ENCODE peak calls at places on chromosomes 7 and 10, in seven cellular contexts. One of them, this sample, is unnamed.

GRCh38 chr10:32244421-32245207 is 102.3 kb downstream of the EPC1 start:
- DNase-seq in astrocyte of the spinal cord: no peak
- DNase-seq in skeletal muscle cell: no peak
- DNase-seq in GM12878: no peak
- DNase-seq in CD8-positive, alpha-beta memory T cell: no peak
- DNase-seq in CD4-positive, alpha-beta memory T cell: no peak
- DNase-seq in mesenchymal stem cell: no peak
- DNase-seq in this sample: no peak

GRCh38 chr7:18541189-18541870 is 45.8 kb downstream of the HDAC9 start:
- DNase-seq in astrocyte of the spinal cord: peak
- DNase-seq in skeletal muscle cell: no peak
- DNase-seq in GM12878: no peak
- DNase-seq in CD8-positive, alpha-beta memory T cell: no peak
- DNase-seq in CD4-positive, alpha-beta memory T cell: no peak
- DNase-seq in mesenchymal stem cell: peak
- DNase-seq in this sample: peak

GRCh38 chr10:71094712-71095390 is 117.5 kb upstream of the UNC5B start:
- DNase-seq in astrocyte of the spinal cord: no peak
- DNase-seq in skeletal muscle cell: no peak
- DNase-seq in GM12878: no peak
- DNase-seq in CD8-positive, alpha-beta memory T cell: no peak
- DNase-seq in CD4-positive, alpha-beta memory T cell: no peak
- DNase-seq in mesenchymal stem cell: no peak
- DNase-seq in this sample: no peak

GRCh38 chr10:61752111-61753011 is 89.6 kb downstream of the CABCOCO1 start:
- DNase-seq in astrocyte of the spinal cord: peak
- DNase-seq in skeletal muscle cell: no peak
- DNase-seq in GM12878: no peak
- DNase-seq in CD8-positive, alpha-beta memory T cell: no peak
- DNase-seq in CD4-positive, alpha-beta memory T cell: peak
- DNase-seq in mesenchymal stem cell: peak
- DNase-seq in this sample: no peak

GRCh38 chr7:19112290-19113000 is 5.0 kb downstream of the TWIST1 start:
- DNase-seq in astrocyte of the spinal cord: peak
- DNase-seq in skeletal muscle cell: no peak
- DNase-seq in GM12878: no peak
- DNase-seq in CD8-positive, alpha-beta memory T cell: no peak
- DNase-seq in CD4-positive, alpha-beta memory T cell: no peak
- DNase-seq in mesenchymal stem cell: peak
- DNase-seq in this sample: peak

GRCh38 chr7:1850976-1851571 is 181.0 kb downstream of the ELFN1 start:
- DNase-seq in astrocyte of the spinal cord: no peak
- DNase-seq in skeletal muscle cell: no peak
- DNase-seq in GM12878: no peak
- DNase-seq in CD8-positive, alpha-beta memory T cell: no peak
- DNase-seq in CD4-positive, alpha-beta memory T cell: no peak
- DNase-seq in mesenchymal stem cell: no peak
- DNase-seq in this sample: no peak

GRCh38 chr7:3436746-3437145 is 135.7 kb downstream of the SDK1 start:
- DNase-seq in astrocyte of the spinal cord: peak
- DNase-seq in skeletal muscle cell: peak
- DNase-seq in GM12878: no peak
- DNase-seq in CD8-positive, alpha-beta memory T cell: no peak
- DNase-seq in CD4-positive, alpha-beta memory T cell: no peak
- DNase-seq in mesenchymal stem cell: peak
- DNase-seq in this sample: no peak

GRCh38 chr10:100562806-100563293 is 27.1 kb downstream of the HIF1AN start:
- DNase-seq in astrocyte of the spinal cord: peak
- DNase-seq in skeletal muscle cell: peak
- DNase-seq in GM12878: no peak
- DNase-seq in CD8-positive, alpha-beta memory T cell: no peak
- DNase-seq in CD4-positive, alpha-beta memory T cell: peak
- DNase-seq in mesenchymal stem cell: peak
- DNase-seq in this sample: no peak

GRCh38 chr7:140607441-140607989 is 33.1 kb downstream of the DENND2A start:
- DNase-seq in astrocyte of the spinal cord: peak
- DNase-seq in skeletal muscle cell: no peak
- DNase-seq in GM12878: no peak
- DNase-seq in CD8-positive, alpha-beta memory T cell: no peak
- DNase-seq in CD4-positive, alpha-beta memory T cell: no peak
- DNase-seq in mesenchymal stem cell: peak
- DNase-seq in this sample: no peak

GRCh38 chr7:150986099-150986512 is 4.7 kb upstream of the NOS3 start:
- DNase-seq in astrocyte of the spinal cord: peak
- DNase-seq in skeletal muscle cell: no peak
- DNase-seq in GM12878: no peak
- DNase-seq in CD8-positive, alpha-beta memory T cell: peak
- DNase-seq in CD4-positive, alpha-beta memory T cell: peak
- DNase-seq in mesenchymal stem cell: peak
- DNase-seq in this sample: peak

GRCh38 chr10:58081353-58081752 is 186.3 kb downstream of the IPMK start:
- DNase-seq in astrocyte of the spinal cord: peak
- DNase-seq in skeletal muscle cell: no peak
- DNase-seq in GM12878: no peak
- DNase-seq in CD8-positive, alpha-beta memory T cell: no peak
- DNase-seq in CD4-positive, alpha-beta memory T cell: no peak
- DNase-seq in mesenchymal stem cell: no peak
- DNase-seq in this sample: no peak

GRCh38 chr7:134905375-134905774 is 80.9 kb upstream of the AGBL3 start:
- DNase-seq in astrocyte of the spinal cord: peak
- DNase-seq in skeletal muscle cell: peak
- DNase-seq in GM12878: no peak
- DNase-seq in CD8-positive, alpha-beta memory T cell: no peak
- DNase-seq in CD4-positive, alpha-beta memory T cell: no peak
- DNase-seq in mesenchymal stem cell: peak
- DNase-seq in this sample: no peak

GRCh38 chr7:50463035-50463434 is 12.9 kb upstream of the FIGNL1 start:
- DNase-seq in astrocyte of the spinal cord: no peak
- DNase-seq in skeletal muscle cell: no peak
- DNase-seq in GM12878: no peak
- DNase-seq in CD8-positive, alpha-beta memory T cell: no peak
- DNase-seq in CD4-positive, alpha-beta memory T cell: no peak
- DNase-seq in mesenchymal stem cell: no peak
- DNase-seq in this sample: no peak

GRCh38 chr10:86966008-86966654 is 2.2 kb upstream of the ADIRF start:
- DNase-seq in astrocyte of the spinal cord: no peak
- DNase-seq in skeletal muscle cell: no peak
- DNase-seq in GM12878: peak
- DNase-seq in CD8-positive, alpha-beta memory T cell: no peak
- DNase-seq in CD4-positive, alpha-beta memory T cell: no peak
- DNase-seq in mesenchymal stem cell: no peak
- DNase-seq in this sample: no peak

GRCh38 chr10:11576092-11576809 is 35.2 kb downstream of the USP6NL start:
- DNase-seq in astrocyte of the spinal cord: no peak
- DNase-seq in skeletal muscle cell: no peak
- DNase-seq in GM12878: no peak
- DNase-seq in CD8-positive, alpha-beta memory T cell: no peak
- DNase-seq in CD4-positive, alpha-beta memory T cell: no peak
- DNase-seq in mesenchymal stem cell: no peak
- DNase-seq in this sample: no peak

GRCh38 chr10:34801066-34801738 is 13.9 kb downstream of the PARD3 start:
- DNase-seq in astrocyte of the spinal cord: no peak
- DNase-seq in skeletal muscle cell: no peak
- DNase-seq in GM12878: no peak
- DNase-seq in CD8-positive, alpha-beta memory T cell: no peak
- DNase-seq in CD4-positive, alpha-beta memory T cell: no peak
- DNase-seq in mesenchymal stem cell: no peak
- DNase-seq in this sample: no peak

GRCh38 chr7:69445549-69445948 is 152.7 kb upstream of the AUTS2 start:
- DNase-seq in astrocyte of the spinal cord: no peak
- DNase-seq in skeletal muscle cell: no peak
- DNase-seq in GM12878: no peak
- DNase-seq in CD8-positive, alpha-beta memory T cell: no peak
- DNase-seq in CD4-positive, alpha-beta memory T cell: no peak
- DNase-seq in mesenchymal stem cell: no peak
- DNase-seq in this sample: no peak

GRCh38 chr7:129781128-129781855 is 169.8 kb downstream of the NRF1 start:
- DNase-seq in astrocyte of the spinal cord: no peak
- DNase-seq in skeletal muscle cell: no peak
- DNase-seq in GM12878: no peak
- DNase-seq in CD8-positive, alpha-beta memory T cell: peak
- DNase-seq in CD4-positive, alpha-beta memory T cell: no peak
- DNase-seq in mesenchymal stem cell: no peak
- DNase-seq in this sample: peak

GRCh38 chr7:73985737-73986141 is 42.2 kb upstream of the ELN start:
- DNase-seq in astrocyte of the spinal cord: no peak
- DNase-seq in skeletal muscle cell: no peak
- DNase-seq in GM12878: no peak
- DNase-seq in CD8-positive, alpha-beta memory T cell: no peak
- DNase-seq in CD4-positive, alpha-beta memory T cell: no peak
- DNase-seq in mesenchymal stem cell: no peak
- DNase-seq in this sample: no peak
- H3K4me3 ChIP-seq in astrocyte of the spinal cord: no peak
- H3K4me3 ChIP-seq in skeletal muscle cell: no peak
- H3K4me3 ChIP-seq in GM12878: no peak
- H3K4me3 ChIP-seq in CD8-positive, alpha-beta memory T cell: no peak
- H3K4me3 ChIP-seq in CD4-positive, alpha-beta memory T cell: no peak
- H3K4me3 ChIP-seq in mesenchymal stem cell: peak
- H3K4me3 ChIP-seq in this sample: no peak

DNA sequence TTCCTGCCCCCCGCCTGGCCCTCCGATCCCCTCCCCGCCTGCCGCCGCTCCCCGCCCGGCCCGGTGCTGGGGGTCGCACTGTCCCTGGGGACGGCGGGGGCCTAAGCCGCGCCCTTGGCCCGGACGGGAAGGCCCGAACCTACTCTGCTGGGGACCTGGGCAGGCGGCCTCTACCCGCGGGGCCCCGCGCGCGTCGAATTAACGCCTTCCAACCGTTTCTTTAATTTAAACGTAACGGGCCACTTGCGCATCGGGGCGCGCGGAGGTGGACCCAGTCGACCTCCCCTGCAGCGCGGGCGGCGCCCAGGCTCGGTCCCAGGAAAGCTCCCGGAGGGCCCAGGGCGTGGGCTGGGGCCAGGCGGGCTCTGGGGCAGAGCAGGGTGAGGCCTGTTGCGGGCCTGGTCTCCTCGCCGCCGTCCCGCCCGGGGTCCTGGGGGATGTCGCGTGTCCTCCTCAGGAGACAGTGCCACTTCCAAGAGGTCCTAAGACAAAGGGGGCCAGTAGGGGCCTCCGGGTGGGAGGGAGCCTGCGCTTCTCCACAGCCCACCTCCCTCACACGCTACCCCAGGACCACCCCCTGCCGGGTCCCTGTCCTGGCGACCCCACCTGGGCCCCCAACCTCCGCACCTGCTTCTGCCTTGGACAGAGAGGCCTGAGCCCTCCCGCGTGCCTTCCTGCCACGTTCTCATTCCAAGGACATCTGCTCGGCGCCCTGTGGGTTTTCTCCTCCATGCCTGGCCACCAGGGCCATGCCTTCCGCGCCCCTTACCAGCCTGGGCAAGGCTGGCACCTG is 658 bp upstream of the PTPRN2 start:
- DNase-seq in astrocyte of the spinal cord: no peak
- DNase-seq in skeletal muscle cell: no peak
- DNase-seq in GM12878: no peak
- DNase-seq in CD8-positive, alpha-beta memory T cell: no peak
- DNase-seq in CD4-positive, alpha-beta memory T cell: no peak
- DNase-seq in mesenchymal stem cell: no peak
- DNase-seq in this sample: peak
- H3K4me3 ChIP-seq in astrocyte of the spinal cord: peak
- H3K4me3 ChIP-seq in skeletal muscle cell: peak
- H3K4me3 ChIP-seq in GM12878: no peak
- H3K4me3 ChIP-seq in CD8-positive, alpha-beta memory T cell: no peak
- H3K4me3 ChIP-seq in CD4-positive, alpha-beta memory T cell: no peak
- H3K4me3 ChIP-seq in mesenchymal stem cell: peak
- H3K4me3 ChIP-seq in this sample: peak

DNA sequence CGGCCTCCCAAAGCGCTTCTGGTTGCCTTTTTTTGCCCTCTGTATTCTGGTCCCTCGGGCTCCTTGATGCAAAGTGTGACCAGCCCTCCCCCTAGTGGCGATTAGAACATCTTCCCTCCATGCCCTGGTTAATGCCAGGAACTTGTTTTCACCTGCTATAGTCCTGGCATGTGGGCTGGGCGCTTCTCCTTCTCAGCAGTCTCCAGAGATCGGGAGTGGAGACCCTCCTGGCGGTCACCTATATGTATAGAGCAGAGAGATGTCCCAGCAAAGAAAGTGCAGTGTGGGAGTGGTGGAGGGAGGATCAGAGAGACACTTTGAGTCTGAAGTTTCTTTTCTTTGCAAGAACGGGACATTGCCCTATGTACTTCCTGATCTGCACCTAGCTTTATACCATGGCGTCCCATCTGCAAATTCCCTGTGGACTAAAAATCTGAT is 264.1 kb downstream of the OTUD1 start:
- DNase-seq in astrocyte of the spinal cord: peak
- DNase-seq in skeletal muscle cell: peak
- DNase-seq in GM12878: no peak
- DNase-seq in CD8-positive, alpha-beta memory T cell: peak
- DNase-seq in CD4-positive, alpha-beta memory T cell: peak
- DNase-seq in mesenchymal stem cell: peak
- DNase-seq in this sample: peak
- H3K4me3 ChIP-seq in astrocyte of the spinal cord: no peak
- H3K4me3 ChIP-seq in skeletal muscle cell: no peak
- H3K4me3 ChIP-seq in GM12878: no peak
- H3K4me3 ChIP-seq in CD8-positive, alpha-beta memory T cell: no peak
- H3K4me3 ChIP-seq in CD4-positive, alpha-beta memory T cell: no peak
- H3K4me3 ChIP-seq in mesenchymal stem cell: no peak
- H3K4me3 ChIP-seq in this sample: no peak

GRCh38 chr10:128150551-128150950 is 24.3 kb upstream of the MKI67 start:
- DNase-seq in astrocyte of the spinal cord: no peak
- DNase-seq in skeletal muscle cell: no peak
- DNase-seq in GM12878: no peak
- DNase-seq in CD8-positive, alpha-beta memory T cell: no peak
- DNase-seq in CD4-positive, alpha-beta memory T cell: no peak
- DNase-seq in mesenchymal stem cell: no peak
- DNase-seq in this sample: no peak
- H3K4me3 ChIP-seq in astrocyte of the spinal cord: peak
- H3K4me3 ChIP-seq in skeletal muscle cell: peak
- H3K4me3 ChIP-seq in GM12878: no peak
- H3K4me3 ChIP-seq in CD8-positive, alpha-beta memory T cell: peak
- H3K4me3 ChIP-seq in CD4-positive, alpha-beta memory T cell: peak
- H3K4me3 ChIP-seq in mesenchymal stem cell: no peak
- H3K4me3 ChIP-seq in this sample: peak

GRCh38 chr10:3689871-3690510 is 95.0 kb downstream of the KLF6 start:
- DNase-seq in astrocyte of the spinal cord: peak
- DNase-seq in skeletal muscle cell: no peak
- DNase-seq in GM12878: no peak
- DNase-seq in CD8-positive, alpha-beta memory T cell: no peak
- DNase-seq in CD4-positive, alpha-beta memory T cell: no peak
- DNase-seq in mesenchymal stem cell: no peak
- DNase-seq in this sample: no peak

GRCh38 chr10:3687510-3688081 is 97.4 kb downstream of the KLF6 start:
- DNase-seq in astrocyte of the spinal cord: no peak
- DNase-seq in skeletal muscle cell: no peak
- DNase-seq in GM12878: no peak
- DNase-seq in CD8-positive, alpha-beta memory T cell: no peak
- DNase-seq in CD4-positive, alpha-beta memory T cell: no peak
- DNase-seq in mesenchymal stem cell: no peak
- DNase-seq in this sample: no peak

GRCh38 chr10:3691482-3691881 is 93.5 kb downstream of the KLF6 start:
- DNase-seq in astrocyte of the spinal cord: no peak
- DNase-seq in skeletal muscle cell: no peak
- DNase-seq in GM12878: no peak
- DNase-seq in CD8-positive, alpha-beta memory T cell: no peak
- DNase-seq in CD4-positive, alpha-beta memory T cell: no peak
- DNase-seq in mesenchymal stem cell: no peak
- DNase-seq in this sample: no peak

GRCh38 chr10:3693031-3693714 is 91.8 kb downstream of the KLF6 start:
- DNase-seq in astrocyte of the spinal cord: no peak
- DNase-seq in skeletal muscle cell: no peak
- DNase-seq in GM12878: no peak
- DNase-seq in CD8-positive, alpha-beta memory T cell: no peak
- DNase-seq in CD4-positive, alpha-beta memory T cell: no peak
- DNase-seq in mesenchymal stem cell: no peak
- DNase-seq in this sample: no peak

GRCh38 chr10:3692331-3692860 is 92.6 kb downstream of the KLF6 start:
- DNase-seq in astrocyte of the spinal cord: no peak
- DNase-seq in skeletal muscle cell: no peak
- DNase-seq in GM12878: no peak
- DNase-seq in CD8-positive, alpha-beta memory T cell: no peak
- DNase-seq in CD4-positive, alpha-beta memory T cell: no peak
- DNase-seq in mesenchymal stem cell: peak
- DNase-seq in this sample: no peak
- H3K4me3 ChIP-seq in astrocyte of the spinal cord: no peak
- H3K4me3 ChIP-seq in skeletal muscle cell: no peak
- H3K4me3 ChIP-seq in GM12878: no peak
- H3K4me3 ChIP-seq in CD8-positive, alpha-beta memory T cell: no peak
- H3K4me3 ChIP-seq in CD4-positive, alpha-beta memory T cell: no peak
- H3K4me3 ChIP-seq in mesenchymal stem cell: no peak
- H3K4me3 ChIP-seq in this sample: no peak

This sample was measured in pancreas.